ENCODE peak calls at places on chromosomes 3 and 15, in nine cellular contexts. Y, O, X, V, I, Z, G, L and P are unnamed samples.

GRCh38 chr15:32866486-32867312 is 148.9 kb downstream of the GREM1 start:
- DNase-seq in O (no peak), L (peak; percentile 37), Y (no peak), X (peak; percentile 30), V (peak; percentile 63), G (no peak), Z (no peak), I (no peak), P (no peak)

GRCh38 chr15:20407553-20407952 is 134.0 kb downstream of the GOLGA6L6 start:
- DNase-seq in X (no peak), I (no peak), L (no peak), G (no peak), Y (no peak), V (no peak), Z (no peak), O (no peak), P (no peak)

GRCh38 chr3:38039101-38039898 is at the start of gene DLEC1:
- DNase-seq in G (peak; percentile 76), Y (peak; percentile 63), X (no peak), O (peak; percentile 9), L (no peak), Z (peak; percentile 88), V (peak; percentile 36), I (peak; percentile 22), P (no peak)

GRCh38 chr3:48222616-48223513 is at the start of gene CAMP:
- DNase-seq in O (peak; percentile 85), I (peak; percentile 70), G (peak; percentile 78), X (no peak), L (no peak), Y (peak; percentile 92), V (peak; percentile 38), Z (peak; percentile 93), P (peak; percentile 63)

GRCh38 chr3:140712301-140712700 is 34.4 kb downstream of the TRIM42 start:
- DNase-seq in O (no peak), V (no peak), Z (no peak), G (no peak), I (no peak), Y (no peak), L (no peak), X (no peak), P (no peak)

GRCh38 chr15:100215031-100215842 is 126.5 kb downstream of the ADAMTS17 start:
- DNase-seq in Y (no peak), X (no peak), Z (peak; percentile 30), V (no peak), I (no peak), O (no peak), L (no peak), G (no peak), P (no peak)

GRCh38 chr3:46692566-46692983 is 904 bp downstream of the ALS2CL start:
- DNase-seq in Z (peak; percentile 94), O (no peak), I (no peak), G (peak; percentile 25), Y (no peak), X (peak; percentile 36), L (peak; percentile 50), V (no peak), P (peak; percentile 33)

GRCh38 chr15:75570119-75570518 is 9.0 kb downstream of the PTPN9 start:
- DNase-seq in G (no peak), Z (no peak), X (no peak), I (no peak), O (no peak), V (peak; percentile 40), L (no peak), Y (no peak), P (no peak)

GRCh38 chr15:101240364-101240763 is 11.5 kb downstream of the CHSY1 start:
- DNase-seq in V (peak; percentile 52), L (no peak), O (no peak), Y (no peak), I (no peak), X (no peak), G (no peak), Z (no peak), P (no peak)

GRCh38 chr15:45181491-45182285 is 6.1 kb downstream of the SHF start:
- DNase-seq in L (no peak), X (no peak), V (no peak), I (peak; percentile 52), O (peak; percentile 44), Z (no peak), G (no peak), Y (no peak), P (no peak)

GRCh38 chr3:170598091-170598502 is 12.2 kb upstream of the SLC7A14 start:
- DNase-seq in Y (no peak), V (no peak), G (no peak), L (no peak), X (no peak), I (peak; percentile 15), O (no peak), Z (no peak), P (no peak)

GRCh38 chr3:197398301-197398878 is 100.0 kb upstream of the DLG1 start:
- DNase-seq in V (no peak), Z (no peak), G (no peak), O (no peak), I (no peak), X (no peak), Y (no peak), L (no peak), P (no peak)

GRCh38 chr15:33126559-33127290 is 67.8 kb downstream of the FMN1 start:
- DNase-seq in O (peak; percentile 3), X (peak; percentile 33), L (peak; percentile 63), G (peak; percentile 96), Z (peak; percentile 67), I (peak; percentile 73), Y (peak; percentile 10), V (peak; percentile 96), P (peak; percentile 72)

GRCh38 chr15:69412701-69413100 is 1.4 kb upstream of the KIF23 start:
- DNase-seq in I (no peak), V (no peak), Z (no peak), Y (no peak), O (no peak), X (no peak), L (no peak), G (no peak), P (no peak)

GRCh38 chr3:13278783-13279531 is 141.2 kb downstream of the NUP210 start:
- DNase-seq in Y (no peak), I (no peak), O (no peak), Z (peak; percentile 21), X (no peak), G (no peak), L (no peak), V (no peak), P (no peak)

GRCh38 chr15:30791239-30791638 is 112.5 kb upstream of the FAN1 start:
- DNase-seq in L (peak; percentile 12), I (peak; percentile 95), V (no peak), G (peak; percentile 12), Z (no peak), Y (peak; percentile 25), X (peak; percentile 4), O (no peak), P (no peak)

GRCh38 chr3:151581046-151581445 is 120.2 kb upstream of the IGSF10 start:
- DNase-seq in O (no peak), V (peak; percentile 82), Y (no peak), I (no peak), L (no peak), X (no peak), Z (no peak), G (no peak), P (no peak)

GRCh38 chr15:65335278-65336055 is 31.0 kb downstream of the RNU5B-1 start:
- DNase-seq in Z (no peak), I (no peak), G (no peak), X (no peak), Y (no peak), V (no peak), O (no peak), L (no peak), P (no peak)

GRCh38 chr3:73381551-73381950 is 243.2 kb downstream of the PDZRN3 start:
- DNase-seq in X (no peak), G (no peak), Y (no peak), O (no peak), L (no peak), Z (no peak), V (no peak), I (no peak), P (no peak)

GRCh38 chr3:14234197-14235002 is 55.8 kb downstream of the LSM3 start:
- DNase-seq in O (no peak), I (no peak), G (no peak), X (no peak), V (no peak), Z (peak; percentile 73), L (no peak), Y (no peak), P (no peak)

GRCh38 chr3:149393355-149394165 is 16.1 kb upstream of the TM4SF1 start:
- DNase-seq in V (peak; percentile 77), I (peak; percentile 80), L (peak; percentile 77), Y (peak; percentile 36), X (peak; percentile 71), G (peak; percentile 75), O (peak; percentile 78), Z (peak; percentile 83), P (peak; percentile 62)

GRCh38 chr3:69410301-69410700 is 24.4 kb upstream of the FRMD4B start:
- DNase-seq in V (peak; percentile 63), Y (peak; percentile 63), O (peak; percentile 73), I (peak; percentile 71), X (peak; percentile 21), L (peak; percentile 62), G (peak; percentile 70), Z (peak; percentile 68), P (peak; percentile 43)

GRCh38 chr3:149764302-149764701 is 12.0 kb upstream of the COMMD2 start:
- DNase-seq in G (no peak), X (no peak), I (no peak), V (no peak), Z (no peak), L (no peak), Y (no peak), O (no peak), P (no peak)

GRCh38 chr3:140148824-140149390 is 213.9 kb downstream of the CLSTN2 start:
- DNase-seq in V (no peak), O (no peak), L (no peak), X (no peak), Z (no peak), G (no peak), Y (no peak), I (no peak), P (no peak)